ENCODE peak calls at places on chromosomes 5 and 9, in five cellular contexts. One of them, this sample, is unnamed. For H3K27me3, the result is how much of the 10 kb centered on the place peaks cover.

GRCh38 chr9:108290839-108291585 is 564.8 kb downstream of the ACTL7B start:
- DNase-seq in IMR-90: no peak
- DNase-seq in fibroblast of lung: no peak
- DNase-seq in CD4-positive, alpha-beta T cell: no peak
- DNase-seq in sigmoid colon: no peak
- DNase-seq in this sample: no peak

GRCh38 chr5:163463063-163463435 is 2.6 kb downstream of the HMMR start:
- DNase-seq in sigmoid colon: no peak
- DNase-seq in fibroblast of lung: peak
- DNase-seq in IMR-90: no peak
- DNase-seq in CD4-positive, alpha-beta T cell: no peak
- DNase-seq in this sample: no peak

GRCh38 chr5:142432961-142433360 is 108.1 kb upstream of the SPRY4 start:
- DNase-seq in fibroblast of lung: no peak
- DNase-seq in CD4-positive, alpha-beta T cell: peak
- DNase-seq in sigmoid colon: no peak
- DNase-seq in IMR-90: no peak
- DNase-seq in this sample: peak

GRCh38 chr9:18245911-18246310 is 228.0 kb upstream of the ADAMTSL1 start:
- DNase-seq in IMR-90: peak
- DNase-seq in fibroblast of lung: peak
- DNase-seq in sigmoid colon: no peak
- DNase-seq in CD4-positive, alpha-beta T cell: no peak
- DNase-seq in this sample: no peak

GRCh38 chr9:137227853-137228514 is 682 bp downstream of the RNF224 start:
- DNase-seq in sigmoid colon: no peak
- DNase-seq in CD4-positive, alpha-beta T cell: no peak
- DNase-seq in fibroblast of lung: no peak
- DNase-seq in IMR-90: no peak
- DNase-seq in this sample: no peak

GRCh38 chr9:120017971-120018370 is 562.0 kb downstream of the CDK5RAP2 start:
- DNase-seq in fibroblast of lung: no peak
- DNase-seq in CD4-positive, alpha-beta T cell: no peak
- DNase-seq in sigmoid colon: no peak
- DNase-seq in IMR-90: no peak
- DNase-seq in this sample: no peak

GRCh38 chr5:114830114-114830513 is 339.6 kb downstream of the TRIM36 start:
- DNase-seq in IMR-90: no peak
- DNase-seq in fibroblast of lung: no peak
- DNase-seq in sigmoid colon: no peak
- DNase-seq in CD4-positive, alpha-beta T cell: no peak
- DNase-seq in this sample: no peak

GRCh38 chr9:115369322-115369957 is 251.5 kb upstream of the TNC start:
- DNase-seq in IMR-90: peak
- DNase-seq in CD4-positive, alpha-beta T cell: no peak
- DNase-seq in sigmoid colon: no peak
- DNase-seq in fibroblast of lung: peak
- DNase-seq in this sample: no peak

GRCh38 chr9:100341889-100342288 is 10.9 kb downstream of the TEX10 start:
- DNase-seq in CD4-positive, alpha-beta T cell: no peak
- DNase-seq in IMR-90: no peak
- DNase-seq in sigmoid colon: no peak
- DNase-seq in fibroblast of lung: no peak
- DNase-seq in this sample: no peak

GRCh38 chr5:175591293-175591692 is 66.6 kb upstream of the HRH2 start:
- DNase-seq in IMR-90: no peak
- DNase-seq in fibroblast of lung: no peak
- DNase-seq in CD4-positive, alpha-beta T cell: no peak
- DNase-seq in sigmoid colon: no peak
- DNase-seq in this sample: no peak

GRCh38 chr5:43305948-43306563 is 7.2 kb downstream of the HMGCS1 start:
- DNase-seq in fibroblast of lung: peak
- DNase-seq in IMR-90: peak
- DNase-seq in sigmoid colon: no peak
- DNase-seq in CD4-positive, alpha-beta T cell: no peak
- DNase-seq in this sample: peak

GRCh38 chr9:79233542-79233941 is 338.2 kb upstream of the TLE4 start:
- DNase-seq in IMR-90: peak
- DNase-seq in CD4-positive, alpha-beta T cell: no peak
- DNase-seq in fibroblast of lung: peak
- DNase-seq in sigmoid colon: no peak
- DNase-seq in this sample: no peak

GRCh38 chr5:69217154-69217731 is 17.4 kb upstream of the CDK7 start:
- DNase-seq in IMR-90: no peak
- DNase-seq in CD4-positive, alpha-beta T cell: peak
- DNase-seq in fibroblast of lung: no peak
- DNase-seq in sigmoid colon: no peak
- DNase-seq in this sample: peak

GRCh38 chr5:76781775-76782174 is 37.1 kb upstream of the F2RL1 start:
- DNase-seq in sigmoid colon: no peak
- DNase-seq in CD4-positive, alpha-beta T cell: no peak
- DNase-seq in IMR-90: no peak
- DNase-seq in fibroblast of lung: no peak
- DNase-seq in this sample: no peak

GRCh38 chr9:96500696-96501660 is 51.0 kb downstream of the HABP4 start:
- DNase-seq in sigmoid colon: no peak
- DNase-seq in fibroblast of lung: peak
- DNase-seq in IMR-90: peak
- DNase-seq in CD4-positive, alpha-beta T cell: no peak
- DNase-seq in this sample: no peak

GRCh38 chr5:13664377-13664776 is 280.1 kb downstream of the DNAH5 start:
- DNase-seq in CD4-positive, alpha-beta T cell: no peak
- DNase-seq in IMR-90: peak
- DNase-seq in sigmoid colon: no peak
- DNase-seq in fibroblast of lung: peak
- DNase-seq in this sample: no peak

GRCh38 chr5:1012316-1012841 is 3.8 kb downstream of the NKD2 start:
- DNase-seq in CD4-positive, alpha-beta T cell: no peak
- DNase-seq in sigmoid colon: peak
- DNase-seq in fibroblast of lung: no peak
- DNase-seq in IMR-90: no peak
- DNase-seq in this sample: no peak

GRCh38 chr5:16879191-16879590 is 56.9 kb downstream of the MYO10 start:
- DNase-seq in sigmoid colon: no peak
- DNase-seq in fibroblast of lung: no peak
- DNase-seq in IMR-90: no peak
- DNase-seq in CD4-positive, alpha-beta T cell: no peak
- DNase-seq in this sample: no peak

GRCh38 chr5:50320131-50320749 is 120.8 kb downstream of the EMB start:
- DNase-seq in CD4-positive, alpha-beta T cell: no peak
- DNase-seq in IMR-90: no peak
- DNase-seq in sigmoid colon: no peak
- DNase-seq in fibroblast of lung: no peak
- DNase-seq in this sample: no peak

GRCh38 chr5:171269717-171270116 is 39.3 kb upstream of the TLX3 start:
- DNase-seq in IMR-90: peak
- DNase-seq in sigmoid colon: no peak
- DNase-seq in CD4-positive, alpha-beta T cell: no peak
- DNase-seq in fibroblast of lung: peak
- DNase-seq in this sample: no peak

GRCh38 chr5:78280261-78280660 is 14.2 kb downstream of the AP3B1 start:
- DNase-seq in sigmoid colon: no peak
- DNase-seq in fibroblast of lung: no peak
- DNase-seq in CD4-positive, alpha-beta T cell: no peak
- DNase-seq in IMR-90: no peak
- DNase-seq in this sample: no peak

GRCh38 chr9:136511670-136512592 is 29.1 kb upstream of the SEC16A start:
- DNase-seq in CD4-positive, alpha-beta T cell: no peak
- DNase-seq in IMR-90: no peak
- DNase-seq in fibroblast of lung: no peak
- DNase-seq in sigmoid colon: peak
- DNase-seq in this sample: no peak

GRCh38 chr5:36666304-36666703 is 59.9 kb downstream of the SLC1A3 start:
- DNase-seq in fibroblast of lung: no peak
- DNase-seq in sigmoid colon: no peak
- DNase-seq in IMR-90: no peak
- DNase-seq in CD4-positive, alpha-beta T cell: no peak
- DNase-seq in this sample: no peak

GRCh38 chr5:151870820-151871219 is 53.8 kb downstream of the GLRA1 start:
- DNase-seq in sigmoid colon: no peak
- DNase-seq in IMR-90: peak
- DNase-seq in fibroblast of lung: peak
- DNase-seq in CD4-positive, alpha-beta T cell: no peak
- DNase-seq in this sample: no peak

GRCh38 chr5:160567031-160567705 is 145.5 kb downstream of the PTTG1 start:
- DNase-seq in CD4-positive, alpha-beta T cell: no peak
- DNase-seq in sigmoid colon: no peak
- DNase-seq in fibroblast of lung: no peak
- DNase-seq in IMR-90: no peak
- DNase-seq in this sample: no peak

GRCh38 chr9:109401169-109401989 is 80.5 kb upstream of the EPB41L4B start:
- DNase-seq in IMR-90: peak
- DNase-seq in CD4-positive, alpha-beta T cell: no peak
- DNase-seq in fibroblast of lung: peak
- DNase-seq in sigmoid colon: no peak
- DNase-seq in this sample: no peak

GRCh38 chr5:95730730-95731570 is at the start of gene RHOBTB3:
- DNase-seq in IMR-90: peak
- DNase-seq in CD4-positive, alpha-beta T cell: peak
- DNase-seq in sigmoid colon: peak
- DNase-seq in fibroblast of lung: peak
- DNase-seq in this sample: peak

GRCh38 chr5:88256872-88257271 is 11.8 kb downstream of the TMEM161B start:
- DNase-seq in CD4-positive, alpha-beta T cell: no peak
- DNase-seq in sigmoid colon: no peak
- DNase-seq in IMR-90: no peak
- DNase-seq in fibroblast of lung: no peak
- DNase-seq in this sample: no peak

GRCh38 chr9:126986506-126986951 is 71.9 kb downstream of the RALGPS1 start:
- DNase-seq in IMR-90: no peak
- DNase-seq in sigmoid colon: no peak
- DNase-seq in fibroblast of lung: peak
- DNase-seq in CD4-positive, alpha-beta T cell: peak
- DNase-seq in this sample: no peak
- H3K27ac ChIP-seq in IMR-90: no peak
- H3K27ac ChIP-seq in sigmoid colon: no peak
- H3K27ac ChIP-seq in fibroblast of lung: no peak
- H3K27ac ChIP-seq in CD4-positive, alpha-beta T cell: no peak
- H3K27ac ChIP-seq in this sample: peak

GRCh38 chr9:69326261-69326660 is 1.2 kb downstream of the ENTREP1 start:
- DNase-seq in IMR-90: no peak
- DNase-seq in fibroblast of lung: no peak
- DNase-seq in sigmoid colon: no peak
- DNase-seq in CD4-positive, alpha-beta T cell: no peak
- DNase-seq in this sample: no peak
- H3K27me3 ChIP-seq in IMR-90: half or more
- H3K27me3 ChIP-seq in fibroblast of lung: under half
- H3K27me3 ChIP-seq in sigmoid colon: under half
- H3K27me3 ChIP-seq in CD4-positive, alpha-beta T cell: under half
- H3K27me3 ChIP-seq in this sample: under half

DNA sequence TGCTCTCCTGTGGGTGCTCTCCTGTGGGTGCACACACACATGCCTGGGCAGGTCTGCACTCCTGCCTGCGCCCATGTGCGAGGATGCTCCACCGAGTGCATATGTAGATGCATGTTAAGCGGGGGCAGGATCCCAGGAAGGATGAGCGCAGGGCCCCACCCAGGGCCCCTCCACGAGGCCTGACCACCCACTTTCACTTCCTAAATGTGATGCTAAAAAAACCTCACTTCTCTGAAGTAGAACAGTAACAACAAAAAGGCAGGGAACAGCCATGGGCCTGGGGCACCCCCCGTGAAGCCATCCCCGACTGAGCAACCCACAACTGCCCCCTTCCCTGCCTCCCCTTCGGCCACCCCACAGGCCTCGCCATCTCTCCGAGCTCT is 48.2 kb upstream of the SARDH start:
- DNase-seq in CD4-positive, alpha-beta T cell: no peak
- DNase-seq in fibroblast of lung: no peak
- DNase-seq in sigmoid colon: no peak
- DNase-seq in IMR-90: no peak
- DNase-seq in this sample: no peak
- H3K27ac ChIP-seq in CD4-positive, alpha-beta T cell: no peak
- H3K27ac ChIP-seq in fibroblast of lung: no peak
- H3K27ac ChIP-seq in sigmoid colon: no peak
- H3K27ac ChIP-seq in IMR-90: no peak
- H3K27ac ChIP-seq in this sample: no peak

DNA sequence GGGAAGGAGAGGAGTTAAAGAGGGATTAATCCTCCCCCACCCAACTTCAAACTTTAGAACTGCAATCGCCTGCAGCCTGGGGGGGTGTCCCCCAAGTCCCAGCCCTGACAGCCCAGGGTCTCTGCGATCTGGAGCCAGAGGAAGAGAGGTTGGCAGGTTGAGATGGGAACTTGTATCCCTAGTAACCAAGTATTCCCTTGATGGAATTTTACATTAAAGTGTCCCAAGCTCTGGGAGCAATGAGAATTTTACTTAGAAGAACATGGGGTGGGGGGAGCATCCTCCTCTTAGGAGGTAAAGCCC is 6.1 kb downstream of the NR2F1-AS1 start:
- DNase-seq in sigmoid colon: no peak
- DNase-seq in fibroblast of lung: no peak
- DNase-seq in CD4-positive, alpha-beta T cell: no peak
- DNase-seq in IMR-90: no peak
- DNase-seq in this sample: no peak
- H3K27me3 ChIP-seq in sigmoid colon: under half
- H3K27me3 ChIP-seq in fibroblast of lung: under half
- H3K27me3 ChIP-seq in CD4-positive, alpha-beta T cell: half or more
- H3K27me3 ChIP-seq in IMR-90: under half
- H3K27me3 ChIP-seq in this sample: half or more

DNA sequence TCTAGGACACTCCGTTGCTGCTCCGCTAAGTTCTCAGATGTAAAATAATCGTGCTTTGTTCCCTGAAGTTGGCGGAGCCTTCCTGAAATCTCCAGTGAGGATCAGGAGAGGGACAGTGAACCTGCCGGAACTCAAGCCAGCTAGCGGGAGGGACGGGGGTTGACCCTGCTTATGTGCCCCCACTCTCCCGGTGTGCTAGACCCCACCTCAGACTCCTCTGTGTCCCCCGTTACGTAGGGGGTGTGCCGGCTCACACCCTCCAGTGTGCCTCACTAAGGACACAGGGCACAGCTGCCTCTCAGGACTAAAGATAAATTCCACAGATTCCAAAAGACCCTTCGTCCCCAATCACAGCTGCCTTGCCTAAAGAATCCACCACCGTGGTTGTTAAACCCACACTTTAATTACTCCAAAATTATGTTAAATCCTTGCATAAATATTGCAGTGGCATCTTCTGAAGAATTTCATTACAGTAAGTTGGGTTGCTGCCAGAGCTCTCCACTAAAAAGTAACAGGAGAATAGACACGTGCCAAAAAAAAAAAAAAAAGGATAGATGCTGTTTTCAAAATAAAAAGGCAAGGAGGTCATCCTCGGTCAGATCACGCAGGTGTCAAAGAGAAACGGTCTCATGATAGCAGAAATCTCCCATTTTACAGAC is 73.8 kb downstream of the GTF3C4 start:
- DNase-seq in CD4-positive, alpha-beta T cell: no peak
- DNase-seq in fibroblast of lung: no peak
- DNase-seq in sigmoid colon: no peak
- DNase-seq in IMR-90: no peak
- DNase-seq in this sample: no peak
- H3K27ac ChIP-seq in CD4-positive, alpha-beta T cell: no peak
- H3K27ac ChIP-seq in fibroblast of lung: no peak
- H3K27ac ChIP-seq in sigmoid colon: no peak
- H3K27ac ChIP-seq in IMR-90: no peak
- H3K27ac ChIP-seq in this sample: no peak

This sample was measured in CD8-positive, alpha-beta memory T cell.